ENCODE peak calls at places on chromosome 2, in six cellular contexts. F is GM03348, W is T-helper 9 cell, G is colonic mucosa, Z is KG1, U is A549. J is an unnamed sample.

GRCh38 chr2:74501335-74502071 is 2.1 kb upstream of the LBX2 start:
- DNase-seq in F (no peak), W (no peak), G (no peak), Z (no peak), U (no peak), J (no peak)

GRCh38 chr2:99404039-99404799 is 67.0 kb downstream of the EIF5B start:
- DNase-seq in F (no peak), W (no peak), G (no peak), Z (no peak), U (no peak), J (no peak)

GRCh38 chr2:157246212-157247067 is 11.1 kb upstream of the GALNT5 start:
- DNase-seq in F (peak), W (no peak), G (no peak), Z (no peak), U (peak), J (no peak)

GRCh38 chr2:100646039-100646438 is 83.2 kb downstream of the PDCL3 start:
- DNase-seq in F (no peak), W (no peak), G (no peak), Z (no peak), U (no peak), J (no peak)

GRCh38 chr2:239776441-239777033 is 248.6 kb downstream of the NDUFA10 start:
- DNase-seq in F (no peak), W (no peak), G (no peak), Z (no peak), U (no peak), J (no peak)

GRCh38 chr2:75320893-75321292 is 121.6 kb upstream of the TACR1 start:
- DNase-seq in F (no peak), W (no peak), G (no peak), Z (no peak), U (no peak), J (no peak)

GRCh38 chr2:128435576-128436497 is 117.2 kb upstream of the HS6ST1 start:
- DNase-seq in F (no peak), W (no peak), G (no peak), Z (no peak), U (no peak), J (no peak)

GRCh38 chr2:239669899-239670460 is 269.2 kb upstream of the HDAC4 start:
- DNase-seq in F (no peak), W (no peak), G (no peak), Z (no peak), U (no peak), J (no peak)

GRCh38 chr2:112784199-112785189 is at the start of gene IL1A:
- DNase-seq in F (peak), W (no peak), G (peak), Z (no peak), U (peak), J (no peak)

GRCh38 chr2:71605781-71606241 is 152.4 kb downstream of the DYSF start:
- DNase-seq in F (no peak), W (no peak), G (no peak), Z (no peak), U (no peak), J (no peak)

GRCh38 chr2:177533253-177533652 is 140.7 kb downstream of the AGPS start:
- DNase-seq in F (no peak), W (no peak), G (no peak), Z (no peak), U (no peak), J (no peak)

GRCh38 chr2:225980372-225980771 is 580.9 kb downstream of the NYAP2 start:
- DNase-seq in F (no peak), W (no peak), G (no peak), Z (no peak), U (no peak), J (no peak)

GRCh38 chr2:201678442-201678841 is 20.0 kb downstream of the MPP4 start:
- DNase-seq in F (no peak), W (no peak), G (no peak), Z (no peak), U (no peak), J (no peak)

GRCh38 chr2:11963966-11964365 is 217.5 kb downstream of the LPIN1 start:
- DNase-seq in F (no peak), W (no peak), G (no peak), Z (no peak), U (no peak), J (no peak)